ENCODE peak calls at places on chromosome 6, in eight cellular contexts. X, Q, U, K, J, B, D and Y are unnamed samples.

GRCh38 chr6:3405679-3406078 is 51.2 kb downstream of the SLC22A23 start:
- DNase-seq in X (no peak), Q (no peak), U (peak), K (peak), J (peak), B (no peak), D (peak), Y (no peak)

GRCh38 chr6:10882654-10883053 is 813 bp upstream of the GCM2 start:
- DNase-seq in X (no peak), Q (no peak), U (no peak), K (no peak), J (no peak), B (no peak), D (no peak), Y (no peak)

GRCh38 chr6:5518936-5519491 is 257.7 kb downstream of the FARS2 start:
- DNase-seq in X (no peak), Q (no peak), U (no peak), K (no peak), J (no peak), B (no peak), D (no peak), Y (no peak)

GRCh38 chr6:83430606-83431544 is at the start of gene ME1:
- DNase-seq in X (peak), Q (peak), U (peak), K (peak), J (peak), B (peak), D (peak), Y (peak)

GRCh38 chr6:35079311-35080000 is 61.7 kb downstream of the TCP11 start:
- DNase-seq in X (no peak), Q (no peak), U (no peak), K (no peak), J (no peak), B (no peak), D (no peak), Y (no peak)

GRCh38 chr6:18101271-18101670 is 21.2 kb downstream of the NHLRC1 start:
- DNase-seq in X (no peak), Q (no peak), U (no peak), K (peak), J (peak), B (no peak), D (peak), Y (no peak)

GRCh38 chr6:31403283-31403989 is at the start of gene MICA:
- DNase-seq in X (peak), Q (peak), U (peak), K (peak), J (peak), B (peak), D (peak), Y (peak)

GRCh38 chr6:137709424-137710281 is 157.4 kb upstream of the TNFAIP3 start:
- DNase-seq in X (no peak), Q (no peak), U (no peak), K (peak), J (peak), B (no peak), D (peak), Y (no peak)

GRCh38 chr6:10567256-10568041 is 46.3 kb downstream of the GCNT2 start:
- DNase-seq in X (peak), Q (no peak), U (no peak), K (peak), J (no peak), B (no peak), D (no peak), Y (no peak)

GRCh38 chr6:81075974-81076373 is 676.5 kb downstream of the TENT5A start:
- DNase-seq in X (peak), Q (no peak), U (peak), K (no peak), J (peak), B (no peak), D (peak), Y (peak)

GRCh38 chr6:101402618-101403002 is 9.1 kb downstream of the GRIK2 start:
- DNase-seq in X (no peak), Q (no peak), U (no peak), K (no peak), J (no peak), B (peak), D (no peak), Y (no peak)

GRCh38 chr6:125111219-125111983 is 42.2 kb upstream of the TPD52L1 start:
- DNase-seq in X (no peak), Q (no peak), U (no peak), K (no peak), J (no peak), B (no peak), D (peak), Y (no peak)

GRCh38 chr6:148175511-148176188 is 167.0 kb upstream of the SASH1 start:
- DNase-seq in X (no peak), Q (no peak), U (no peak), K (peak), J (peak), B (no peak), D (peak), Y (no peak)

GRCh38 chr6:129350278-129350677 is 359.7 kb downstream of the ARHGAP18 start:
- DNase-seq in X (no peak), Q (no peak), U (no peak), K (no peak), J (no peak), B (no peak), D (no peak), Y (no peak)

GRCh38 chr6:95292011-95292410 is 285.3 kb upstream of the MANEA start:
- DNase-seq in X (no peak), Q (no peak), U (no peak), K (no peak), J (peak), B (no peak), D (no peak), Y (no peak)

GRCh38 chr6:137851669-137852068 is 15.4 kb upstream of the TNFAIP3 start:
- DNase-seq in X (no peak), Q (no peak), U (no peak), K (peak), J (no peak), B (no peak), D (no peak), Y (no peak)

GRCh38 chr6:136666041-136666440 is 115.8 kb upstream of the MAP7 start:
- DNase-seq in X (no peak), Q (no peak), U (no peak), K (no peak), J (no peak), B (no peak), D (no peak), Y (no peak)

GRCh38 chr6:39171489-39172376 is 56.7 kb upstream of the SAYSD1 start:
- DNase-seq in X (no peak), Q (no peak), U (no peak), K (no peak), J (no peak), B (no peak), D (no peak), Y (no peak)

GRCh38 chr6:35804996-35805736 is at the start of gene LHFPL5:
- DNase-seq in X (peak), Q (peak), U (peak), K (no peak), J (no peak), B (peak), D (peak), Y (peak)

GRCh38 chr6:91387290-91388062 is 800.6 kb upstream of the MAP3K7 start:
- DNase-seq in X (no peak), Q (no peak), U (no peak), K (no peak), J (no peak), B (no peak), D (no peak), Y (no peak)

GRCh38 chr6:145086197-145086596 is 649.1 kb downstream of the EPM2A start:
- DNase-seq in X (no peak), Q (no peak), U (no peak), K (peak), J (peak), B (no peak), D (peak), Y (peak)

GRCh38 chr6:161242779-161243693 is 30.8 kb downstream of the AGPAT4 start:
- DNase-seq in X (no peak), Q (peak), U (no peak), K (no peak), J (no peak), B (no peak), D (peak), Y (no peak)

GRCh38 chr6:2192971-2193370 is 52.4 kb downstream of the GMDS start:
- DNase-seq in X (no peak), Q (no peak), U (no peak), K (no peak), J (no peak), B (no peak), D (no peak), Y (no peak)

GRCh38 chr6:152173321-152173720 is 365.8 kb downstream of the ESR1 start:
- DNase-seq in X (no peak), Q (no peak), U (no peak), K (no peak), J (peak), B (no peak), D (no peak), Y (no peak)